ENCODE peak calls at places on chromosomes 1 and 21, in four cellular contexts. L, P, B and O are unnamed samples.

GRCh38 chr1:173268786-173269277 is 61.7 kb upstream of the TNFSF4 start:
- DNase-seq in B (no peak), L (no peak), P (no peak), O (no peak)

GRCh38 chr1:100038401-100039306 is 68.9 kb downstream of the SLC35A3 start:
- DNase-seq in P (peak), L (peak), B (peak), O (peak)

GRCh38 chr1:199667079-199667478 is 360.4 kb upstream of the NR5A2 start:
- DNase-seq in P (no peak), B (no peak), L (no peak), O (no peak)

GRCh38 chr1:43423672-43424550 is 29.8 kb downstream of the HYI start:
- DNase-seq in B (peak), P (no peak), L (peak), O (no peak)

GRCh38 chr1:151839457-151840409 is at the start of gene C2CD4D:
- DNase-seq in P (no peak), L (peak), B (peak), O (no peak)

GRCh38 chr1:109620396-109620817 is 770 bp downstream of the AMPD2 start:
- DNase-seq in B (peak), P (peak), L (peak), O (peak)

GRCh38 chr1:18256318-18257235 is 149.0 kb downstream of the IGSF21 start:
- DNase-seq in P (peak), B (peak), L (peak), O (peak)

GRCh38 chr1:29485096-29485925 is 249.0 kb downstream of the PTPRU start:
- DNase-seq in L (no peak), P (no peak), B (no peak), O (no peak)

GRCh38 chr1:20322825-20323612 is 32.3 kb downstream of the VWA5B1 start:
- DNase-seq in L (no peak), P (peak), B (no peak), O (peak)

GRCh38 chr1:165369255-165369848 is 12.8 kb upstream of the LMX1A start:
- DNase-seq in B (peak), P (peak), L (peak), O (peak)

GRCh38 chr1:54132485-54132884 is 20.3 kb downstream of the CDCP2 start:
- DNase-seq in P (no peak), L (no peak), B (no peak), O (no peak)

GRCh38 chr1:22174446-22174845 is 31.5 kb upstream of the WNT4 start:
- DNase-seq in B (no peak), P (no peak), L (no peak), O (no peak)

GRCh38 chr1:168373869-168374268 is 93.2 kb downstream of the TBX19 start:
- DNase-seq in B (no peak), P (peak), L (no peak), O (peak)

GRCh38 chr1:203320546-203321272 is 15.4 kb downstream of the BTG2 start:
- DNase-seq in P (peak), B (peak), L (no peak), O (peak)

GRCh38 chr21:36551731-36552457 is 72.0 kb upstream of the CLDN14 start:
- DNase-seq in B (no peak), L (no peak), P (peak), O (peak)

GRCh38 chr1:54885863-54886723 is 902 bp downstream of the DHCR24 start:
- DNase-seq in P (peak), B (peak), L (peak), O (peak)

GRCh38 chr1:225655509-225656258 is 2.8 kb upstream of the ENAH start:
- DNase-seq in L (peak), P (peak), B (peak), O (peak)

GRCh38 chr21:45140346-45140940 is 66.1 kb downstream of the ADARB1 start:
- DNase-seq in P (peak), L (peak), B (peak), O (peak)

GRCh38 chr1:155178441-155179106 is 4.9 kb downstream of the TRIM46 start:
- DNase-seq in L (no peak), P (no peak), B (peak), O (no peak)

GRCh38 chr1:55584521-55585401 is 369.6 kb upstream of the USP24 start:
- DNase-seq in B (no peak), P (peak), L (no peak), O (peak)

GRCh38 chr1:151635479-151636072 is 23.7 kb downstream of the SNX27 start:
- DNase-seq in L (no peak), B (no peak), P (no peak), O (no peak)

GRCh38 chr1:16075337-16076002 is 2.0 kb upstream of the FAM131C start:
- DNase-seq in L (no peak), P (peak), B (no peak), O (peak)

GRCh38 chr1:167388976-167389375 is 129.4 kb downstream of the CD247 start:
- DNase-seq in B (no peak), L (no peak), P (no peak), O (no peak)

DNA sequence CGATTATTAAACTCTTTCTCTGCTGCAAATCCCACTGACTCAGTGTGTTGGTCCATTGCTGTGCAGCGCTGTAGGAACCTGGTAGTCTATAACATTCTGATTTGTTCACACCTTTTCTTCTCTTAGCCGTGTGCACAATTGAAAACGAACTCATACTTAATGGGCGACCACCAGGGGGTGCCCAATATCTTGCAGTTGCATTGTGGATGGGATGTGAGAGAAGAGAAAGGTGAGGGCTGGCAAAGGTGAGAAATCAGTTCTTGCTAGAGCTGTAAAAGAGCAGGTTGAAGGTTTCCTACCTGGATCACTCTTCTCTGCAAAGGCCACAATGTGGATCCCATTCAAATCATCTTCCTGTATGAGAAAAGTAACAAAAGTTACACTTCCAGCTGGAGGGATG is 51.0 kb downstream of the CASQ2 start:
- DNase-seq in B (peak), P (peak), L (peak), O (peak)
- TF ChIP-seq CTCF in B (peak), P (peak), L (peak), O (peak)

DNA sequence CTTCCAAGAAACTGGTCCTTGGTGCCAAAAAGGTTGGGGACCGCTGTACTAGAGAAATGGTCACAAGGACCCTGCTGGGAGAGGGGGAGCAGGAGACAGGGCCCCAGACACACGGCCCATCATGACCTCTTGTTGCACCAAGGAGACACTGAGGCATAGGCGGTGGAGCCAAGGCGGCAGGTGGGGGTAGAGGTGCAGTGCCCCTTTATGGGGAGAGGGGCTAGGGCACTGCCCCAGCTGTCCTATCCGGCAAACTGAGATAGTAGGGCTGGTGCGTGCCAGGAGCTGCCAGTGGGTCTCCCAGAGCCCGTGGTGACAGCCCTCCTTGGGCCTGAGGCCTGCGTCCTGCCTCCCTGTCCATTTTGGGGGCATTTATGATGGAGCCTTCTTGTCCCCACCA is 20.3 kb downstream of the TNNT2 start:
- DNase-seq in P (no peak), L (no peak), B (no peak), O (no peak)
- TF ChIP-seq CTCF in P (no peak), L (no peak), B (no peak), O (no peak)

GRCh38 chr21:38796426-38796825 is 9.3 kb upstream of the ETS2 start:
- DNase-seq in L (peak), P (peak), B (no peak), O (peak)
- TF ChIP-seq CTCF in L (no peak), P (peak), B (no peak), O (peak)

GRCh38 chr1:226733309-226733708 is 5.8 kb downstream of the ITPKB start:
- DNase-seq in L (no peak), P (no peak), B (no peak), O (no peak)

GRCh38 chr1:226731257-226731893 is 7.7 kb downstream of the ITPKB start:
- DNase-seq in B (no peak), P (no peak), L (no peak), O (no peak)

GRCh38 chr1:226734611-226735153 is 4.4 kb downstream of the ITPKB start:
- DNase-seq in L (no peak), P (no peak), B (no peak), O (no peak)

GRCh38 chr1:226733876-226734414 is 5.1 kb downstream of the ITPKB start:
- DNase-seq in P (no peak), B (no peak), L (no peak), O (no peak)

GRCh38 chr1:226732856-226733291 is 6.2 kb downstream of the ITPKB start:
- DNase-seq in P (no peak), B (no peak), L (no peak), O (no peak)
- TF ChIP-seq CTCF in P (no peak), B (no peak), L (no peak), O (no peak)

DNA sequence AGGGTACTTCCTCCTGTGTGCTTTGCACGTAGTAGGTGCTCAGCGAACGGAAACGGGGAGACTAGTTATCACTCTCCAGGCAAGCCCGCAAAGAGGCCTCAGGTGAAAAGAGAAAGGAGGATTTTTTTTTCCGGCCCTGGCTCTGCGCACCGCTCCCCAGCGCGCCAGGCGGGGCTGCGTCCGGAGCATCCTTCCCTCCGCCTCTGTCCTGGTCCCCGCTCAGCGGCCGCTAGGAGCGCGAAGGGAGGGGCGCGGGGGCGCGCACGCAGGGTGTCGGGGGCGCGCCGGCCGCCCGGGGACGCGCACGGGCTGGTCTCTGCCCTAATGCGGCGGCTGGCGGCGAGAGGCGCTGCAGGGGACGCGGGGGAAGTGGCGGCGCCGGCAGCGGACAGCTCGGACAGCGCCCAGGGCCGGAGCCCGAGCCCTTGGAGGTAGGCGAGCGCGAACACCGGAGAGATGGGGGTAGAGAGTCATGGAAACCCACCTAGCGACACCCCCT is 42.3 kb upstream of the NFASC start:
- DNase-seq in L (peak), P (peak), B (peak), O (peak)
- TF ChIP-seq CTCF in L (no peak), P (no peak), B (no peak), O (no peak)

DNA sequence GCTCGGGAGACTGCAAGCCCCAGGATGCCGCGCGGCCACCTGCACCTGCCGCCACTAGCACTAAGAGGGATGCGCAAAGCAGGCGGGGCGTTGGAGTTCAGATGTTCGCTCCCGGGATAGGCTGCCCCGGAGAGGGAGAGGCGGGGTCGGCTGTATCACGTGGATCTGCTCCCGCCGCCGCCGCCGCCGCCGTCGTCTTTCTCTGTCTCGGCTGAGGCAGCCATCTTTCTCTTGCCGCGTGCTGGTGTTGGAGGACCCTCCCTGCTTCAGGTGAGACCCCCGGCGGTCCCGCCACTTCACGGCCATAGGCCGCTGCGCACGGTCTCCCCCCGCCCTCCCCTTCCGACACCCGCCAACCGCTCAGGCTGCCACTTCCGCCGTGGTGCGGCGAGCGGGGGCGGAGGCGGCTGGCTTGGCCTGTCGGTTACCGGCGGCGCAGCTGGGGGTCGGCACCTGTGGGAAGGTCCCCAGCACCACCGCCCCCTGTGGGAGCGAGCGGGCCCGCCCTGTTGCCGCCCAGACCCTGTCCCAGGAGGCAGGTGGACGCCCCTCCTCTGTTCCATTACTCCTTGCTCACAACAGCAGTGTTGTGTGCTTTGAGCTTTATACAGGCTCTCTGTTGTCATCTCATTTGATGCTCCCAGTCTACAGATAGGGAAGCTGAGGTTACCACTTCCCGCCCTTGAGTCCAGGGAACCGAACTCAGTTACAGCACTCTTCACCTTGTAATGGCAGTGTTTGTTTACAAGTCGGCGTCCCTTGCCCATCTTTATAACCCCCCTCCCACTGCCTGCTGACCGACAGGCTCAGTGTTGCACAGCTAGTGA is at the start of gene BTF3L4:
- DNase-seq in B (peak), L (peak), P (peak), O (peak)
- TF ChIP-seq CTCF in B (no peak), L (no peak), P (no peak), O (no peak)

GRCh38 chr1:86396503-86396900 is 379 bp upstream of the ODF2L start:
- DNase-seq in L (no peak), P (no peak), B (no peak), O (no peak)

GRCh38 chr1:86394416-86394815 is 1.7 kb downstream of the ODF2L start:
- DNase-seq in L (no peak), B (no peak), P (peak), O (peak)

DNA sequence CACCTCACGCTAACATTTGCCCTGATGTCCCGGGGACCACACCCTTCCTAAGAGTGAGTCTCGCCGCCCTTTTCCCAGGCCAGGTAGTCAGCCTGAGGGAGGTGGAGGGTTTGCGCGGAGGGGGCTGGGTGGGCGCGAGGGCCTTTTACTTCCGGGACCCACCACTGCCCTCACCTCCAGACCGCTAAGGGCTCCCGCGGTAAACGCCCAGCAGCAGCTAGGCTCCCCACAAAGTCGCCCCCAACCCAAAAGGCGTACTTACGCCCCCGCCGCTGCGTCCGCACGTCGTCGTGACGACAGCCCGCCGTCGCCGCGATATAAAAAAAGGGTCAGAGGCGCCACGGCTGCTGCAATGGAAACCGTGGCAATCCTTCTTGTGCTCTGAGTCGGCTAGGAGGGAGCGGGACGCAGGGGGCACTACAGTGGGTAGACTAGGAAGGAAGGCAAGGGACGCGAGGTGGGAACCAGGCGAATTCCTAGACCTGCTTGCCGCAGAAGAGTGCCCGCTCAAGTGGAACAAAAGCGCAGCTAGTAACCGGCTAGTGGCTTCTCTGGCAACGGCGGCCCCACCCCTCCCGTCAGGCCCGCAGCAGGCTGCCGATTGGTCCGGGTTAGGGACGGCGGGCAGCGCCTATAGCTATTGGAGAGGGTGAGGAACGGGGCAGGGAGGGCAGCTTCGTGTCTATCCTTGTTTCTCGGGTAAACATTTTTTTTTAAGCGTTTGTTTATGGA is at the start of gene ODF2L:
- DNase-seq in L (peak), B (peak), P (peak), O (peak)
- TF ChIP-seq CTCF in L (no peak), B (no peak), P (no peak), O (no peak)

DNA sequence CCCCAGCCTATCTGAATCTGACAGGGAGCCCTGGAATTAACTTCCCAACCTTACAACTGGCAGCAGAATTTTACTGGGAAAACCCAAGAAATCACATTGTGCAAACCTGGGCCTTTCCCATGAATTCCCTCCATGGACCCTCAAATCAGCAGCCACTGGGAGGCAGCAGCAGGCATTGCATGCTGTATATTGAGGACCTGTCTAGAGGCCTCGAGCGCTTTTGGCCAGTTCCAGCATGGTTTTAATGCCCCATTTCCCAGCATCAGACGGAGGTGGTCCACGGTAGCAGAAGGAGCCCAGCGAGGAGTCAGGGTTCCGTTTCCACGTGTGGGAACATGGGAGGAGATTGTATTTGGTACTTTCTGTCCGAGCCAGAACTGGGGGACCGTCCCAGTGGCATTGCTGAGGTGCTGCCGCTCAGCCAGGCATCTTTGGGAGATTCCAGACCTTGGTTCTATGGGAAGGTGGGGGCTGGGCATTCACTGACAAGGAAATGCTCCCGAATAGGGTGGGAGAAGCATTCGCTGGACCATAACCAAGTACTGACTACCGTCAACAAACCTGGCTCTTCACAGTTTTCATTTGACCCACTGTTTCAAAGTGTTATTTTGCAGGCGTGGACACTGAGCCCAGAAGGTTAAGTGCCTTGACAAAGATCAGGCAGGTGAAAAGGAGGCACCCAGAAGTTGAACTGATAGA is 15.9 kb downstream of the BMP8A start:
- DNase-seq in P (no peak), L (no peak), B (no peak), O (peak)
- TF ChIP-seq CTCF in P (peak), L (no peak), B (no peak), O (peak)